ENCODE peak calls at places on chromosome 3, in eight cellular contexts. R, S, U, O, F, J, G and M are unnamed samples.

GRCh38 chr3:133896002-133896761 is 500 bp upstream of the RAB6B start:
- DNase-seq in R (peak; percentile 20), S (peak; percentile 62), U (no peak), O (no peak), F (no peak), J (no peak), G (no peak), M (peak; percentile 26)

GRCh38 chr3:67957268-67957667 is 302.9 kb upstream of the SUCLG2 start:
- DNase-seq in R (no peak), S (no peak), U (no peak), O (no peak), F (no peak), J (no peak), G (no peak), M (no peak)

GRCh38 chr3:157920804-157921203 is 185.4 kb downstream of the SHOX2 start:
- DNase-seq in R (no peak), S (no peak), U (no peak), O (no peak), F (no peak), J (no peak), G (peak; percentile 59), M (no peak)

GRCh38 chr3:45772341-45773035 is 23.8 kb downstream of the SLC6A20 start:
- DNase-seq in R (no peak), S (no peak), U (no peak), O (no peak), F (no peak), J (no peak), G (no peak), M (no peak)

GRCh38 chr3:177721864-177722370 is 524.6 kb upstream of the TBL1XR1 start:
- DNase-seq in R (no peak), S (no peak), U (no peak), O (no peak), F (no peak), J (no peak), G (no peak), M (no peak)

GRCh38 chr3:84487296-84487695 is 471.5 kb upstream of the CADM2 start:
- DNase-seq in R (no peak), S (peak; percentile 2), U (no peak), O (no peak), F (no peak), J (no peak), G (no peak), M (no peak)

GRCh38 chr3:116445291-116445841 is at the start of gene LSAMP:
- DNase-seq in R (peak; percentile 39), S (peak; percentile 80), U (no peak), O (peak; percentile 80), F (peak; percentile 24), J (peak; percentile 35), G (peak; percentile 27), M (no peak)

GRCh38 chr3:15926866-15927265 is 129.1 kb upstream of the ANKRD28 start:
- DNase-seq in R (no peak), S (no peak), U (no peak), O (no peak), F (no peak), J (peak; percentile 54), G (no peak), M (no peak)

GRCh38 chr3:127655641-127656040 is 17.1 kb upstream of the ABTB1 start:
- DNase-seq in R (peak; percentile 15), S (no peak), U (peak; percentile 24), O (no peak), F (no peak), J (peak; percentile 56), G (no peak), M (no peak)

GRCh38 chr3:98589331-98589870 is 4.0 kb downstream of the CPOX start:
- DNase-seq in R (no peak), S (no peak), U (no peak), O (no peak), F (no peak), J (peak; percentile 34), G (no peak), M (no peak)

GRCh38 chr3:32958509-32958908 is 7.1 kb downstream of the CCR4 start:
- DNase-seq in R (no peak), S (no peak), U (no peak), O (no peak), F (no peak), J (no peak), G (no peak), M (no peak)

GRCh38 chr3:32961189-32961715 is 9.8 kb downstream of the CCR4 start:
- DNase-seq in R (no peak), S (no peak), U (no peak), O (no peak), F (no peak), J (no peak), G (no peak), M (no peak)

GRCh38 chr3:32963871-32964270 is 12.4 kb downstream of the CCR4 start:
- DNase-seq in R (no peak), S (no peak), U (no peak), O (no peak), F (no peak), J (no peak), G (no peak), M (no peak)

GRCh38 chr3:32959370-32959769 is 7.9 kb downstream of the CCR4 start:
- DNase-seq in R (peak; percentile 78), S (peak; percentile 58), U (no peak), O (no peak), F (no peak), J (no peak), G (no peak), M (no peak)

GRCh38 chr3:32960404-32961160 is 9.1 kb downstream of the CCR4 start:
- DNase-seq in R (no peak), S (no peak), U (no peak), O (no peak), F (no peak), J (no peak), G (no peak), M (no peak)
- TF ChIP-seq CTCF in R (no peak), S (no peak), U (no peak), O (no peak), F (no peak), J (no peak), G (no peak), M (no peak)

GRCh38 chr3:119235151-119235550 is 5.5 kb downstream of the B4GALT4 start:
- DNase-seq in R (no peak), S (no peak), U (peak; percentile 48), O (no peak), F (no peak), J (peak; percentile 61), G (no peak), M (no peak)
- H3K27ac ChIP-seq in R (no peak overlapping the region), S (no peak overlapping the region), U (no peak overlapping the region), O (no peak overlapping the region), F (no peak overlapping the region), J (no peak overlapping the region), G (no peak overlapping the region), M (no peak overlapping the region)

GRCh38 chr3:56782215-56782614 is 19.5 kb downstream of the ARHGEF3 start:
- DNase-seq in R (no peak), S (no peak), U (no peak), O (no peak), F (no peak), J (no peak), G (no peak), M (no peak)

GRCh38 chr3:56782900-56783299 is 18.8 kb downstream of the ARHGEF3 start:
- DNase-seq in R (no peak), S (no peak), U (no peak), O (no peak), F (no peak), J (no peak), G (no peak), M (no peak)

GRCh38 chr3:56784452-56785001 is 17.2 kb downstream of the ARHGEF3 start:
- DNase-seq in R (no peak), S (no peak), U (no peak), O (no peak), F (no peak), J (no peak), G (no peak), M (no peak)

GRCh38 chr3:56785499-56785898 is 16.2 kb downstream of the ARHGEF3 start:
- DNase-seq in R (no peak), S (no peak), U (no peak), O (no peak), F (no peak), J (no peak), G (no peak), M (no peak)

DNA sequence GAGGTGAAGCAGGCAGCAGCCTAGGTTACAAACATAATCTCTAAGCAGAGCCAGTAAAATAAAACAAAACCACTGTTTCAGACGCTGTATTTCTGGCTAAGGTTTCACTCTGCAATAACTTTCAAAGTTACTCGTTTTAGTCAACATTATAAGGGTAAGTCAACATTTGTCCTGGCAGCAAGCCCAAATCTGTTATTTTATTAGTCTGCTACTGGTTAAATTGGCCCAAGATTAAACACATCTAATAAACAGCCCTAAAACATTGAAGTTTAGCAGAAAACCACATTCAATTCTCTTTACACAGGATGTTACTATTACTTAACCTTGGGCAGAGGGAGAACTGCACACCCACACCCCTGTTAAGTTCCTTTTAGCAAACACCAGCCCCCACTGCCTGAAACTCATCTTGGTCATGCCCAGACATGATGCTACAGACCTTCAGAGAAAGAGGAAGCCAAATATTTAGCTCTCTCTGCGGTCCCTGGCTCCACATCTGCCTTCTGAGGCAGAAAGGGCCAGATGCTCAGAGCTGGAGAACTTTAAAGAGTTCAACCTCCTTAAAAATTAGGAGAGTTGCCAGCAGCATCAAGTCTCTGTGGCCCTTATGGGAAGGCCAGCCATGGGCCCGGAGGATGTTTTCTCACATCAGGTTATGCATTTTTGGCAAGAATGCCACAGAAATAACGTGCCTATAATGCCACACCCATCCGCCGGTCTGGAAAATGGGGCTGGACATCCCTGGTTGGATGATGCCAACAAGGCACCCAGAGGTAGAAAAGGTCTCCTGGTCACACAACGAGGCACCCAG is 17.9 kb downstream of the ARHGEF3 start:
- DNase-seq in R (no peak), S (no peak), U (peak; percentile 61), O (peak; percentile 77), F (peak; percentile 38), J (peak; percentile 74), G (no peak), M (peak; percentile 72)
- H3K4me3 ChIP-seq in R (no peak overlapping the region), S (no peak overlapping the region), U (no peak overlapping the region), O (no peak overlapping the region), F (no peak overlapping the region), J (no peak overlapping the region), G (no peak overlapping the region), M (no peak overlapping the region)

GRCh38 chr3:59149166-59149565 is 99.3 kb upstream of the CFAP20DC start:
- DNase-seq in R (no peak), S (no peak), U (no peak), O (no peak), F (no peak), J (no peak), G (no peak), M (no peak)

GRCh38 chr3:59142581-59142980 is 92.8 kb upstream of the CFAP20DC start:
- DNase-seq in R (no peak), S (no peak), U (no peak), O (no peak), F (no peak), J (no peak), G (no peak), M (no peak)

GRCh38 chr3:59138966-59139365 is 89.1 kb upstream of the CFAP20DC start:
- DNase-seq in R (no peak), S (no peak), U (no peak), O (no peak), F (no peak), J (no peak), G (no peak), M (no peak)

DNA sequence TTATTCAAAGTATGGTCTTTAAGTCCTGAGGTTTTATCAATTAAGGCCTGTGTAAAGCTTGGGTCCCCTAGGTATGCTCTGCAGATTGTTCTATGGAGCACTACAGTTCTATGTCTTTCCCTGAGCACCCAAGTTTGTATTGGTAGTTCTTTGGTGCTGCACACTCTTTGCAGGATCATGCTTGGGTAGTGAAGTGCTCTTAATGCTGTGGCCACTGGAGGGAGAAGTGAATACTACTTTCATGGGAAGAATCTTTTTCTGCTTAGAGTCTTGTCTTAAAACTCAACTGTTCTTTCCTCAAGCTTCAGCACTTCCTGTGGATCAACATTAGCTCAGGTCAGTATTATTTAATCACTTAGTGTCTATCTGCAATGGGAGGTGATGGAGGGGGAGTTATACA is 93.6 kb upstream of the CFAP20DC start:
- DNase-seq in R (no peak), S (peak; percentile 48), U (peak; percentile 5), O (no peak), F (no peak), J (no peak), G (no peak), M (no peak)
- TF ChIP-seq CTCF in R (no peak), S (peak; percentile 38), U (peak; percentile 45), O (no peak), F (no peak), J (no peak), G (peak; percentile 21), M (no peak)